ENCODE peak calls at places on chromosomes 16 and 17, in six cellular contexts. H is A172; U is cardiac muscle cell; E is SHP77 treated with DMSO at 0.1 percent for 48 hours; Q is CD8-positive, alpha-beta memory T cell; P is GM19239. R is an unnamed sample.
A peak's percentile ranks its signal among the peaks of the same experiment; 100 is the strongest.

GRCh38 chr17:45131616-45132301 is 556 bp downstream of the PLCD3 start:
- DNase-seq in H (no peak), U (peak; percentile 73), E (no peak), Q (peak; percentile 38), P (no peak), R (peak; percentile 49)

GRCh38 chr17:44081681-44082080 is 11.1 kb downstream of the G6PC3 start:
- DNase-seq in H (peak; percentile 25), U (no peak), E (no peak), Q (no peak), P (no peak), R (no peak)

GRCh38 chr16:10036951-10037350 is 145.3 kb downstream of the GRIN2A start:
- DNase-seq in H (no peak), U (no peak), E (no peak), Q (no peak), P (no peak), R (no peak)

GRCh38 chr17:38844261-38844757 is 9.2 kb downstream of the RPL23 start:
- DNase-seq in H (no peak), U (no peak), E (no peak), Q (no peak), P (no peak), R (no peak)

GRCh38 chr16:74226361-74226979 is 70.1 kb upstream of the PSMD7 start:
- DNase-seq in H (peak; percentile 19), U (peak; percentile 8), E (no peak), Q (no peak), P (no peak), R (no peak)

GRCh38 chr17:82984751-82985435 is 94.5 kb upstream of the METRNL start:
- DNase-seq in H (no peak), U (no peak), E (no peak), Q (no peak), P (no peak), R (no peak)

GRCh38 chr17:17485420-17485819 is 8.6 kb downstream of the MED9 start:
- DNase-seq in H (no peak), U (no peak), E (no peak), Q (no peak), P (no peak), R (no peak)

GRCh38 chr16:50245417-50246298 is 20.7 kb upstream of the ADCY7 start:
- DNase-seq in H (peak; percentile 68), U (peak; percentile 77), E (no peak), Q (peak; percentile 34), P (peak; percentile 90), R (peak; percentile 75)

GRCh38 chr16:48901712-48902374 is 291.9 kb upstream of the N4BP1 start:
- DNase-seq in H (no peak), U (peak; percentile 51), E (no peak), Q (no peak), P (no peak), R (peak; percentile 60)

GRCh38 chr16:10641953-10642949 is 52.5 kb downstream of the TEKT5 start:
- DNase-seq in H (no peak), U (peak; percentile 38), E (no peak), Q (no peak), P (no peak), R (no peak)

GRCh38 chr17:5364156-5364555 is 55.3 kb downstream of the NUP88 start:
- DNase-seq in H (no peak), U (no peak), E (no peak), Q (no peak), P (no peak), R (no peak)

GRCh38 chr17:79027925-79028491 is 4.0 kb downstream of the C1QTNF1 start:
- DNase-seq in H (peak; percentile 81), U (no peak), E (no peak), Q (no peak), P (no peak), R (no peak)

GRCh38 chr16:55489956-55490265 is 10.9 kb downstream of the MMP2 start:
- DNase-seq in H (no peak), U (no peak), E (no peak), Q (no peak), P (no peak), R (no peak)

GRCh38 chr17:3544365-3544764 is 13.2 kb downstream of the TRPV3 start:
- DNase-seq in H (no peak), U (no peak), E (no peak), Q (no peak), P (no peak), R (no peak)

GRCh38 chr16:1613728-1614225 is 1.6 kb downstream of the CRAMP1 start:
- DNase-seq in H (no peak), U (peak; percentile 48), E (no peak), Q (peak; percentile 6), P (no peak), R (peak; percentile 19)

GRCh38 chr17:83137523-83137922 is 58.1 kb downstream of the METRNL start:
- DNase-seq in H (no peak), U (no peak), E (no peak), Q (no peak), P (no peak), R (no peak)

GRCh38 chr16:56370836-56371235 is 54.5 kb downstream of the AMFR start:
- DNase-seq in H (peak; percentile 40), U (no peak), E (no peak), Q (no peak), P (no peak), R (no peak)